ENCODE peak calls at places on chromosomes 4 and X, in five cellular contexts. W, Q, A, Z and F are unnamed samples.

GRCh38 chr4:24274401-24275035 is 309.8 kb downstream of the DHX15 start:
- DNase-seq in W (no peak), Q (no peak), A (no peak), Z (no peak), F (no peak)

GRCh38 chr4:72712997-72713396 is 144.0 kb upstream of the ADAMTS3 start:
- DNase-seq in W (no peak), Q (no peak), A (no peak), Z (no peak), F (no peak)

GRCh38 chrX:48761674-48762471 is at the start of gene GLOD5:
- DNase-seq in W (peak), Q (peak), A (peak), Z (no peak), F (peak)

GRCh38 chr4:158856852-158857251 is 88.0 kb downstream of the FNIP2 start:
- DNase-seq in W (peak), Q (peak), A (peak), Z (no peak), F (peak)

GRCh38 chr4:142372570-142373300 is 473.4 kb downstream of the INPP4B start:
- DNase-seq in W (no peak), Q (no peak), A (no peak), Z (no peak), F (no peak)

GRCh38 chr4:172188248-172188976 is 375.2 kb downstream of the GALNTL6 start:
- DNase-seq in W (peak), Q (peak), A (no peak), Z (no peak), F (no peak)

GRCh38 chrX:133350751-133351150 is 64.5 kb downstream of the GPC4 start:
- DNase-seq in W (no peak), Q (no peak), A (no peak), Z (no peak), F (no peak)

GRCh38 chr4:151895671-151896070 is 134.9 kb upstream of the GATB start:
- DNase-seq in W (no peak), Q (no peak), A (no peak), Z (no peak), F (no peak)

GRCh38 chr4:172596206-172596605 is 572.4 kb upstream of the GALNT7 start:
- DNase-seq in W (no peak), Q (no peak), A (no peak), Z (no peak), F (no peak)

GRCh38 chr4:108099838-108100237 is 68.9 kb downstream of the LEF1 start:
- DNase-seq in W (no peak), Q (no peak), A (no peak), Z (no peak), F (no peak)

GRCh38 chr4:128310266-128310697 is 22.7 kb upstream of the PGRMC2 start:
- DNase-seq in W (peak), Q (peak), A (no peak), Z (no peak), F (peak)

GRCh38 chrX:23333842-23334535 is 660 bp upstream of the PTCHD1 start:
- DNase-seq in W (no peak), Q (no peak), A (no peak), Z (no peak), F (peak)

GRCh38 chr4:23368081-23368697 is 521.7 kb downstream of the PPARGC1A start:
- DNase-seq in W (peak), Q (peak), A (no peak), Z (no peak), F (peak)

GRCh38 chrX:142186103-142186502 is 19.0 kb downstream of the MAGEC2 start:
- DNase-seq in W (no peak), Q (no peak), A (no peak), Z (no peak), F (no peak)

GRCh38 chrX:129983575-129984131 is 1.2 kb downstream of the BCORL1 start:
- DNase-seq in W (peak), Q (no peak), A (no peak), Z (no peak), F (peak)

GRCh38 chr4:108365551-108365950 is 196.8 kb upstream of the LEF1 start:
- DNase-seq in W (peak), Q (no peak), A (no peak), Z (no peak), F (no peak)

GRCh38 chr4:109131559-109131958 is 170.9 kb downstream of the COL25A1 start:
- DNase-seq in W (peak), Q (no peak), A (no peak), Z (no peak), F (no peak)

GRCh38 chrX:109384569-109385174 is 97.2 kb downstream of the GUCY2F start:
- DNase-seq in W (peak), Q (no peak), A (no peak), Z (no peak), F (no peak)

GRCh38 chrX:87409113-87409841 is 108.3 kb upstream of the KLHL4 start:
- DNase-seq in W (peak), Q (peak), A (no peak), Z (no peak), F (no peak)

GRCh38 chr4:156889616-156890594 is 81.7 kb downstream of the PDGFC start:
- DNase-seq in W (no peak), Q (no peak), A (no peak), Z (no peak), F (no peak)

GRCh38 chr4:180513076-180513475 is 1730.1 kb upstream of the TENM3 start:
- DNase-seq in W (no peak), Q (no peak), A (no peak), Z (no peak), F (no peak)

GRCh38 chr4:1315838-1316536 is 26.3 kb downstream of the MAEA start:
- DNase-seq in W (no peak), Q (no peak), A (no peak), Z (no peak), F (no peak)

GRCh38 chrX:113297456-113297855 is 456.8 kb upstream of the AMOT start:
- DNase-seq in W (no peak), Q (no peak), A (no peak), Z (no peak), F (no peak)

GRCh38 chrX:121635141-121635540 is 587.7 kb downstream of the GLUD2 start:
- DNase-seq in W (no peak), Q (no peak), A (no peak), Z (no peak), F (no peak)

GRCh38 chr4:82797591-82798081 is 960 bp downstream of the SCD5 start:
- DNase-seq in W (no peak), Q (no peak), A (no peak), Z (no peak), F (peak)

GRCh38 chr4:132605551-132605950 is 543.5 kb upstream of the PCDH10 start:
- DNase-seq in W (no peak), Q (no peak), A (no peak), Z (no peak), F (no peak)

GRCh38 chrX:12370444-12371089 is 232.3 kb downstream of the FRMPD4 start:
- DNase-seq in W (no peak), Q (no peak), A (no peak), Z (no peak), F (no peak)

GRCh38 chr4:31239886-31240285 is 519.7 kb downstream of the PCDH7 start:
- DNase-seq in W (no peak), Q (no peak), A (no peak), Z (no peak), F (no peak)

GRCh38 chrX:155105919-155106318 is 34.6 kb downstream of the BRCC3 start:
- DNase-seq in W (no peak), Q (no peak), A (no peak), Z (no peak), F (no peak)

GRCh38 chr4:44522761-44523445 is 74.3 kb upstream of the KCTD8 start:
- DNase-seq in W (no peak), Q (no peak), A (no peak), Z (no peak), F (no peak)

GRCh38 chrX:9285342-9285771 is 179.5 kb upstream of the TBL1X start:
- DNase-seq in W (no peak), Q (no peak), A (no peak), Z (no peak), F (no peak)

GRCh38 chr4:148539387-148539786 is 97.2 kb upstream of the NR3C2 start:
- DNase-seq in W (no peak), Q (no peak), A (no peak), Z (no peak), F (no peak)

GRCh38 chrX:65997978-65998717 is 41.7 kb downstream of the VSIG4 start:
- DNase-seq in W (peak), Q (no peak), A (no peak), Z (no peak), F (no peak)

GRCh38 chrX:152641996-152642395 is 4.3 kb downstream of the GABRQ start:
- DNase-seq in W (peak), Q (no peak), A (no peak), Z (no peak), F (peak)

GRCh38 chr4:110823251-110823650 is 200.4 kb upstream of the PITX2 start:
- DNase-seq in W (no peak), Q (no peak), A (no peak), Z (no peak), F (no peak)

GRCh38 chr4:87192155-87192919 is 28.1 kb downstream of the KLHL8 start:
- DNase-seq in W (no peak), Q (no peak), A (no peak), Z (no peak), F (no peak)
- TF ChIP-seq SIN3A in W (no peak), Q (no peak), A (no peak), Z (no peak), F (no peak)

GRCh38 chrX:15242899-15243555 is 26.9 kb downstream of the ASB9 start:
- DNase-seq in W (peak), Q (peak), A (peak), Z (peak), F (peak)
- TF ChIP-seq ZBTB33 in W (no peak), Q (no peak), A (no peak), Z (no peak), F (no peak)

DNA sequence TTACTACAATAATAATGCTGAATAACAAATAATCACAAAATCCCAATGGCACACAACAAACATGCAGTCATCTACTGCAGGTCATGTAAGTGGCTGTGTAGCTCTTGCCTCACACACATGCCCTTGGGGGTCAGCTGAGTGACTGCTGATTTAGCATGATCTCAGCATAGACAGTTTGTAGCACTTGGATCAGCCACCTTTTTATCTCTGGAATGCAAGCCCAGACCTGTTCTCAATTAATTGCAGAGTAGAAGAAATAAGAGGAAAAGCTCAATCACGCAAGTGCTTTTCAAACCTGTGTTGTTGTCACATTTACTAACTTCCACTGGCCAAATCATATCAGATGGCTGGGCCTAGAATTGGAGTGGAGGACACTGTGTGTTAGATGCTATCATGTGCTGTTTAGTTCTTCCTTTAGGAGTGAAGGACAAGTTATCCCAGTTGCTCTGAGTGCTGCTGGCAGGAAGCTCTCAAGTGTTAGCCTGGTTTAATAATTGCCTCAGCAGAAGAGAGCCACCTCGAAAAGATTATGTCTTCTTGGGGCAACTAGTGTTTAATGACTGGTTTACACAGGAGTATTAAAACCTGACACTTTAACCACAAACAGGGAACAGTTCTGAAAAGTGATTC is 128.3 kb upstream of the EPHA5 start:
- DNase-seq in W (no peak), Q (no peak), A (no peak), Z (no peak), F (no peak)
- TF ChIP-seq SIN3A in W (no peak), Q (no peak), A (no peak), Z (no peak), F (no peak)

DNA sequence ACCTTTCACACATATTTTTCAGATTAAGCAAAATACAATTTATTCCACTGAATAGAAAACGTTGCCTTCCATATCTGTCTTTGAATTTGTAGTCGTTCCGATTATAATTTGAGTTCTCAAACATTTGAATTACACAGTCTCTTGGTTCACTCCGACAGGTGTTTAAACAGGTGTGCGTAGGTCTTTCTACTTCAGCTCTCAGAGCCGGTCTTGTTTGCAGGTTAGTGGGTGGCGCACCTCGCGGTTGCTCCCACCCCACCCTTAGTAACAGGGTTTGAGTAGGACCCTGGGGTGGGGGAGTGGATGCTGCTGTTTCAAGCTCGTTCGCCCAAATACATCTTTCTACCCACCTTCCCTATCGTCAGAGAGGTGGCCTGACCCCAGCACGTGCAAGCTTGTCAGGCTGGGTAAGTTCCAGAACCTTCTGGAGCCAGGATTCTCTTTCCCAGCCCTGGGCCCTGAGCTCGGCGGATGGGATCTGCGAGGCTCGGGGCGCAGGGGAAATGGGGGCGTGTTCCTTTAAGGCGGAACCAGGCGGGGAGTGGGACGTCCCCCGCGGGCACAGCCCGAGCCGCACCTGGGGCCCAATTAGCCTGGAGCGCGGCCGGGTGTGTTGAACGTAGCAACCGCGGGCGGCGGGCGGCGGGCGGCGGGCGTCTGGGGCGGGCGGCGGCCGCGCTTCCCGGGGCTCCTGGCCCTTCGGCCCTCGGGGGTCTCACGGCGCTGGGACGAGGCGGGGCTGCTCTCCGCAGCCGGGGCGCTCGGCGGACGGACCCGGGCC is at the start of gene FAM149A:
- DNase-seq in W (no peak), Q (no peak), A (peak), Z (no peak), F (no peak)
- TF ChIP-seq ZBTB33 in W (no peak), Q (no peak), A (no peak), Z (no peak), F (no peak)

GRCh38 chr4:170872794-170873193 is 783.0 kb upstream of the AADAT start:
- DNase-seq in W (no peak), Q (no peak), A (no peak), Z (no peak), F (no peak)
- TF ChIP-seq SIN3A in W (no peak), Q (no peak), A (no peak), Z (no peak), F (no peak)

GRCh38 chr4:15396157-15396800 is 31.6 kb upstream of the C1QTNF7 start:
- DNase-seq in W (peak), Q (peak), A (peak), Z (no peak), F (peak)
- TF ChIP-seq ZBTB33 in W (no peak), Q (no peak), A (no peak), Z (no peak), F (no peak)

DNA sequence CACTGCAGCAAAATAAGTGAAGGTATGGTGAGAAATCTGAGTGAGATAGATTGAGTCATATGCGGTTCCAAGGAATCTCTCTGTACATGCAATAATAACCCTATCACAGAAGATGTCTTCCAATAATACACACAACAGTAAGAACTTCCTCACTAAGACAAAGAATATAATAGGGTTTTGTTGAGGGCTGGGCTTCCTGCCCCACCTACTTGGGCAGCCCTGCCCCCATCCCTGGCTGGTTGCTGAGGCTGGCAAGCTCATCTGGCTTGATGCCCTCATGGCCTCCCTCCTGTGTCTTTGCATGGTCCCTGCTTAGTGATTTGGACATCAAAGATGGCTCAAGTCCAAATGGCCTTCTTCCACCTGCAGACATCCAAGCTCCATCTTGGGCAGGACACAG is 2.7 kb downstream of the GEMIN8 start:
- DNase-seq in W (no peak), Q (no peak), A (no peak), Z (no peak), F (no peak)
- TF ChIP-seq SIN3A in W (no peak), Q (no peak), A (no peak), Z (no peak), F (no peak)

DNA sequence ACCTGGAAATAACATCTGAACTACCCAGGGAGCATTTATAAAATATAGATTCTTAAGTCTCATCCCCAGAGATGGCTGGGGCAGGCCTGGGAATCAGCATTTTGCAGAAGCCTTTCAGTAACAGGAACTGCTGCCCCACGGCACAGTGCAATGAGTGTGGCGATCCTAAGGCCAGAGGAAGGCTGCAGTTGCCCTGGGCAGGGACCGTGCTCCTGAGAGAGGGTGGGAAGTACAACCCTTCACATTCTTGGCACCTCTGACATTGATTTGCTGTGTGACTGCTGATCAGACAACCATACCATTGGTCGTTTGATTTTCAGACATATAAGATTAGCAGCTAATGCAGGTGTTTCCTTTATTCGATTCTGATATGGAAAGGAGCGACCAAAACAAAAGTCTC is 233.6 kb downstream of the STIM2 start:
- DNase-seq in W (no peak), Q (no peak), A (no peak), Z (no peak), F (no peak)
- TF ChIP-seq ZBTB33 in W (no peak), Q (no peak), A (no peak), Z (no peak), F (no peak)

DNA sequence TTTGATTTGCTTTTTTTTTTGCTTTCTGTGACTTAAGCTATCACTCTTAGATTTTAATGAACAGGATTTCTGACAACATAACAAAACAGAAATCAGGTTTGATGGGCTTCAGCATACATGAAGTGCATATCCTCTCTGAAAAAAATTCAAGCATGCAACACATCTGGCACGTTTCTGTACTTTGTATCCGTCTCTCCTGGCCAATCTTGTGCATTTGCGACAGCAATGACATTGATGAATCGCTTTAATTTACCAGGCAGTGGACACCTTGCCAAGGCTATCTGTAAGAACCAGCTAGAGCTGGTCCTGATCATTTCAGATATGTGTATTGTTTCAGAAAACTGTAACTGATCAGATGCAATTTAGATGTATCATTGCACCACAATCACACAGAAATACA is 93.3 kb downstream of the CCSER1 start:
- DNase-seq in W (no peak), Q (no peak), A (no peak), Z (no peak), F (peak)
- TF ChIP-seq SIN3A in W (no peak), Q (no peak), A (no peak), Z (no peak), F (no peak)